ENCODE peak calls at places on chromosomes 11 and 22, in five cellular contexts. H is body of pancreas, Q is tibial nerve, P is Peyer's patch, G is heart left ventricle. E is an unnamed sample.

GRCh38 chr11:32081129-32081641 is 9.7 kb upstream of the RCN1 start:
- DNase-seq in H (no peak), Q (no peak), G (peak; percentile 58), P (no peak), E (no peak)

GRCh38 chr22:37639070-37639760 is at the start of gene SH3BP1:
- DNase-seq in G (peak; percentile 78), Q (no peak), P (peak; percentile 75), H (peak; percentile 64), E (peak; percentile 71)

GRCh38 chr22:17862646-17863181 is 88.4 kb upstream of the BID start:
- DNase-seq in G (no peak), P (no peak), Q (no peak), H (no peak), E (no peak)

GRCh38 chr11:8690374-8691342 is 8.1 kb downstream of the RPL27A start:
- DNase-seq in P (no peak), Q (no peak), H (no peak), G (no peak), E (no peak)

GRCh38 chr11:76153609-76153949 is 52.7 kb downstream of the WNT11 start:
- DNase-seq in H (no peak), P (no peak), G (no peak), Q (no peak), E (no peak)

GRCh38 chr11:762421-763072 is 14.7 kb downstream of the GATD1 start:
- DNase-seq in H (peak; percentile 35), Q (no peak), P (no peak), G (no peak), E (no peak)

GRCh38 chr11:6586434-6587359 is 16.7 kb downstream of the RRP8 start:
- DNase-seq in H (no peak), G (peak; percentile 78), Q (no peak), P (no peak), E (peak; percentile 8)

GRCh38 chr11:12280838-12281565 is 96.4 kb upstream of the PARVA start:
- DNase-seq in Q (no peak), G (no peak), P (no peak), H (no peak), E (no peak)

GRCh38 chr11:32704261-32704660 is 90.2 kb downstream of the CCDC73 start:
- DNase-seq in P (no peak), Q (no peak), H (no peak), G (no peak), E (no peak)

GRCh38 chr11:31487848-31488247 is 21.6 kb downstream of the IMMP1L start:
- DNase-seq in H (peak; percentile 21), G (no peak), Q (no peak), P (no peak), E (no peak)

GRCh38 chr11:126607374-126607773 is 251.9 kb downstream of the ST3GAL4 start:
- DNase-seq in Q (peak; percentile 18), G (peak; percentile 46), P (no peak), H (peak; percentile 71), E (no peak)

GRCh38 chr22:50347157-50347556 is 4.0 kb downstream of the PPP6R2 start:
- DNase-seq in G (no peak), P (no peak), H (no peak), Q (no peak), E (no peak)

GRCh38 chr11:45895553-45896259 is 10.3 kb downstream of the MAPK8IP1 start:
- DNase-seq in G (no peak), P (no peak), H (no peak), Q (no peak), E (no peak)

GRCh38 chr11:122101625-122102291 is 14.3 kb downstream of the BLID start:
- DNase-seq in G (peak; percentile 66), Q (peak; percentile 78), P (no peak), H (peak; percentile 57), E (peak; percentile 74)

GRCh38 chr11:121889168-121889567 is 226.8 kb downstream of the BLID start:
- DNase-seq in Q (no peak), P (no peak), H (no peak), G (no peak), E (peak; percentile 41)

GRCh38 chr11:74838188-74838587 is 89.5 kb downstream of the RNF169 start:
- DNase-seq in G (no peak), P (no peak), Q (no peak), H (no peak), E (no peak)

GRCh38 chr22:19477321-19478085 is 1.5 kb downstream of the UFD1 start:
- DNase-seq in H (no peak), Q (no peak), P (no peak), G (no peak), E (no peak)

DNA sequence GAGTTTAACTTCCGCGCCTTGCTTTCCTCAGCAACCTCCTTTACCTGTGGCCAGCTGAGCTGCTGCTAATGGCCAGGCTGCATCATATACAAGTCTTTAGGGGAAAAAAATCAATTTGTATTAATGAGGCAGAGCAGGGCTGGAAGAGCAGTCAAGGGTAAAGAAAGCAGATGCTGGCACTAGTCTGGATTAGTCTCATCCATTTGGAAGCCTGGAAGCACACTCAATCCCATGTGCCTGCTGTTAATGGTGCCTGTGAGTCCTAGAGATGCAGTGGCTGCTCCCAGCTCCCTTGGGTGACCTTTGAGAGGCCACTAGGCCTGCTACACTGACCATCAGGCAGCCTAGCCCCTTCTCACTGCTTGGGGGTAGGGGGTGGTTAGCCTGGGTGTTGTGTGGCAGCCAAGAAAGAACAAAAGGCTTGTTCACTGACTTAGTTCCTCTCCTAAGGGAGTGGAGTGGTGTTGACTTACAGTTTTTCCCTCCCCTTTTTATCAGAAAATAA is 8.0 kb downstream of the PIK3IP1 start:
- DNase-seq in Q (no peak), P (no peak), G (no peak), H (no peak), E (no peak)
- H3K4me3 ChIP-seq in Q (no peak overlapping the region), P (no peak overlapping the region), G (no peak overlapping the region), H (no peak overlapping the region), E (no peak overlapping the region)

GRCh38 chr22:39534092-39534506 is 1.6 kb upstream of the RPS19BP1 start:
- DNase-seq in G (no peak), Q (no peak), H (no peak), P (no peak), E (peak; percentile 31)
- H3K4me1 ChIP-seq in G (peaks cover 39% of the 10 kb centered on the region), Q (peaks cover 52% of the 10 kb centered on the region), H (peaks cover 41% of the 10 kb centered on the region), P (peaks cover 5% of the 10 kb centered on the region), E (peaks cover 29% of the 10 kb centered on the region)

DNA sequence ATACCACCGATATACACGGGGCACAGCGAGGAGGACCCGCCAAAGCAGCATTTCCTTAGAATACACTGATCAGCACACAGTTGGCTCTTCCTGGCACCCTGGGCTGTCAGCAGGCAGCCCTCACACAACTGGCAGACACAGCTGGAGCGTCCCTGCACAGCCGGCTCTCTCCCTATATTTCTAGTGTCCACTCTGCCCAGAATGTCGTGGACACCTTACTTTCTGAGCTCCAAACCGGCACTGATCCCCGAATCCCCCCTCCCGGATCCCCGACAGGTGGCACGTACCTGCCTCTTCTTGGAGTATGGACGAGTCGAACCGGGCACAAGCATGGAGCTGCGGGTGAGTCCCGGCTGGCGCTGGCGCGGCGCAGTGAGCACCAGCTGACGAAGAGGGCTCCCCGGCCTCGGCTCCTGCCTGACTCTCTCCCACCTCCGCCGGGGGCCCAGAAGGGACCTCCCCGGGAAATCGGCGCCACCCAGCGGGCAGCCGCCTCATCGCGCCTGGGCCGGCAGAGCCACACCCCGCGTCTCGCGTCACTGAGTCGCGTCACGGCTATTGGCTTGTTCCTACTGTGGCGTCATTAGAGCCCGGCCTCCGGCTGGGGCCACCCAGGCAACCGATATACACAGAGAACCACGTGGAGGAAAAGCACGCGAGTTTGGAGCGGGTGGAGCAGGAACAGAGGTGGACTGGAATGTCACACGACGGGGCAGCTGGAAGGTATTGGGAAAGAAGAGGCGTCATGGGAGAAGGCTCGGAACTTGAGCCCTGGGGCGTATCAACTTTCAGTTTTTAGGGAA is at the start of gene USP2:
- DNase-seq in H (peak; percentile 98), G (peak; percentile 97), P (peak; percentile 93), Q (peak; percentile 94), E (peak; percentile 98)
- TF ChIP-seq POLR2A in H (peak; percentile 85), G (peak; percentile 64), P (no peak), Q (peak; percentile 57), E (peak; percentile 65)

DNA sequence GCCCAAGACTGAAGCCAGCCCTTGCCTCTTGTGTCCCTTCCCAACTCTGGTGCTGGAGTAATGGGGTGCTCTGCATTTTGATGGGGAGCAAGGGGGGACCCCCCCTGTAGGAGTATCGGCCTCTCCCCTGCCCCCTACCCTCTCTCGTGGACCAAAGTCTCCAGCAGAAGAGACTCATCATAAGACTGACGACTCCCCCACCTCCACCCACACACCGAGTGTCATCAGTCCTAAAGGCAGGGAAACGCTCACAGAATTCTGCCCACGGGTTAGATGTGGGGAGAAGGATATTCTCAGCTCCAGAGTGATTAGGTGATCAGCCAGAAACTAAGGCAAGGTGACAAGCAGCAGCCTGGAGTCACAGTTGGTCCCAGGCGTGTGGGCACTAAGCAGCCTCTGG is 38.8 kb downstream of the PPP2R1B start:
- DNase-seq in H (no peak), Q (no peak), P (no peak), G (no peak), E (no peak)
- H3K4me3 ChIP-seq in H (no peak overlapping the region), Q (no peak overlapping the region), P (no peak overlapping the region), G (no peak overlapping the region), E (no peak overlapping the region)

GRCh38 chr22:23233746-23234408 is 53.6 kb downstream of the BCR start:
- DNase-seq in P (no peak), G (peak; percentile 76), H (no peak), Q (no peak), E (no peak)

GRCh38 chr22:23234409-23235161 is 54.3 kb downstream of the BCR start:
- DNase-seq in G (peak; percentile 7), P (no peak), Q (no peak), H (no peak), E (no peak)

GRCh38 chr22:23232094-23232905 is 52.0 kb downstream of the BCR start:
- DNase-seq in P (no peak), H (no peak), G (no peak), Q (no peak), E (no peak)

GRCh38 chr22:23231471-23232093 is 51.3 kb downstream of the BCR start:
- DNase-seq in P (no peak), H (no peak), Q (no peak), G (peak; percentile 62), E (no peak)

GRCh38 chr22:23233084-23233501 is 52.8 kb downstream of the BCR start:
- DNase-seq in G (peak; percentile 79), H (no peak), Q (no peak), P (no peak), E (no peak)
- H3K4me1 ChIP-seq in G (peaks cover 48% of the 10 kb centered on the region), H (peaks cover 24% of the 10 kb centered on the region), Q (peaks cover 72% of the 10 kb centered on the region), P (no peaks in the 10 kb centered on the region), E (peaks cover 11% of the 10 kb centered on the region)